ENCODE peak calls at places on chromosomes 4 and X, in ten cellular contexts. One of them, this sample, is unnamed.

GRCh38 chr4:55253911-55254593 is 92.0 kb upstream of the SRD5A3 start:
- DNase-seq in H9: no peak
- DNase-seq in heart right ventricle: no peak
- DNase-seq in A673: no peak
- DNase-seq in esophagus squamous epithelium: no peak
- DNase-seq in adipocyte: no peak
- DNase-seq in PC-3: no peak
- DNase-seq in cardiac muscle cell: peak; percentile 3
- DNase-seq in psoas muscle: no peak
- DNase-seq in heart left ventricle: no peak
- DNase-seq in this sample: no peak

GRCh38 chrX:102784550-102784949 is 64.0 kb downstream of the GPRASP3 start:
- DNase-seq in H9: no peak
- DNase-seq in heart right ventricle: no peak
- DNase-seq in A673: no peak
- DNase-seq in esophagus squamous epithelium: no peak
- DNase-seq in adipocyte: no peak
- DNase-seq in PC-3: no peak
- DNase-seq in cardiac muscle cell: no peak
- DNase-seq in psoas muscle: no peak
- DNase-seq in heart left ventricle: no peak
- DNase-seq in this sample: no peak

GRCh38 chr4:75821966-75822365 is 80.3 kb downstream of the PPEF2 start:
- DNase-seq in H9: no peak
- DNase-seq in heart right ventricle: no peak
- DNase-seq in A673: no peak
- DNase-seq in esophagus squamous epithelium: no peak
- DNase-seq in adipocyte: peak; percentile 29
- DNase-seq in PC-3: peak; percentile 72
- DNase-seq in cardiac muscle cell: no peak
- DNase-seq in psoas muscle: no peak
- DNase-seq in heart left ventricle: no peak
- DNase-seq in this sample: no peak

GRCh38 chrX:136733613-136734012 is 47.1 kb downstream of the ARHGEF6 start:
- DNase-seq in H9: no peak
- DNase-seq in heart right ventricle: no peak
- DNase-seq in A673: no peak
- DNase-seq in esophagus squamous epithelium: no peak
- DNase-seq in adipocyte: no peak
- DNase-seq in PC-3: no peak
- DNase-seq in cardiac muscle cell: no peak
- DNase-seq in psoas muscle: no peak
- DNase-seq in heart left ventricle: no peak
- DNase-seq in this sample: no peak

GRCh38 chrX:26873736-26874135 is 589.4 kb downstream of the PPP4R3C start:
- DNase-seq in H9: no peak
- DNase-seq in heart right ventricle: no peak
- DNase-seq in A673: no peak
- DNase-seq in esophagus squamous epithelium: no peak
- DNase-seq in adipocyte: no peak
- DNase-seq in PC-3: no peak
- DNase-seq in cardiac muscle cell: no peak
- DNase-seq in psoas muscle: no peak
- DNase-seq in heart left ventricle: no peak
- DNase-seq in this sample: no peak

GRCh38 chr4:10762541-10762940 is 78.0 kb upstream of the CLNK start:
- DNase-seq in H9: no peak
- DNase-seq in heart right ventricle: no peak
- DNase-seq in A673: no peak
- DNase-seq in esophagus squamous epithelium: no peak
- DNase-seq in adipocyte: peak; percentile 48
- DNase-seq in PC-3: peak; percentile 53
- DNase-seq in cardiac muscle cell: peak; percentile 6
- DNase-seq in psoas muscle: no peak
- DNase-seq in heart left ventricle: no peak
- DNase-seq in this sample: no peak

GRCh38 chrX:2829469-2830246 is 928 bp downstream of the GYG2 start:
- DNase-seq in H9: no peak
- DNase-seq in heart right ventricle: no peak
- DNase-seq in A673: no peak
- DNase-seq in esophagus squamous epithelium: no peak
- DNase-seq in adipocyte: no peak
- DNase-seq in PC-3: no peak
- DNase-seq in cardiac muscle cell: no peak
- DNase-seq in psoas muscle: no peak
- DNase-seq in heart left ventricle: no peak
- DNase-seq in this sample: no peak

GRCh38 chrX:24117288-24117687 is 32.2 kb upstream of the ZFX start:
- DNase-seq in H9: no peak
- DNase-seq in heart right ventricle: peak; percentile 15
- DNase-seq in A673: peak; percentile 40
- DNase-seq in esophagus squamous epithelium: no peak
- DNase-seq in adipocyte: peak; percentile 79
- DNase-seq in PC-3: peak; percentile 62
- DNase-seq in cardiac muscle cell: no peak
- DNase-seq in psoas muscle: no peak
- DNase-seq in heart left ventricle: peak; percentile 10
- DNase-seq in this sample: no peak

GRCh38 chr4:148118179-148118578 is 324.0 kb downstream of the NR3C2 start:
- DNase-seq in H9: no peak
- DNase-seq in heart right ventricle: no peak
- DNase-seq in A673: no peak
- DNase-seq in esophagus squamous epithelium: no peak
- DNase-seq in adipocyte: no peak
- DNase-seq in PC-3: no peak
- DNase-seq in cardiac muscle cell: no peak
- DNase-seq in psoas muscle: no peak
- DNase-seq in heart left ventricle: no peak
- DNase-seq in this sample: no peak

GRCh38 chrX:134782796-134783195 is 124.5 kb upstream of the PLAC1 start:
- DNase-seq in H9: no peak
- DNase-seq in heart right ventricle: no peak
- DNase-seq in A673: peak; percentile 54
- DNase-seq in esophagus squamous epithelium: no peak
- DNase-seq in adipocyte: peak; percentile 79
- DNase-seq in PC-3: peak; percentile 72
- DNase-seq in cardiac muscle cell: peak; percentile 58
- DNase-seq in psoas muscle: no peak
- DNase-seq in heart left ventricle: no peak
- DNase-seq in this sample: no peak

GRCh38 chrX:9072281-9072680 is 38.4 kb upstream of the FAM9B start:
- DNase-seq in H9: no peak
- DNase-seq in heart right ventricle: no peak
- DNase-seq in A673: no peak
- DNase-seq in esophagus squamous epithelium: no peak
- DNase-seq in adipocyte: peak; percentile 5
- DNase-seq in PC-3: no peak
- DNase-seq in cardiac muscle cell: no peak
- DNase-seq in psoas muscle: no peak
- DNase-seq in heart left ventricle: no peak
- DNase-seq in this sample: no peak

GRCh38 chrX:8960809-8961413 is 73.0 kb downstream of the FAM9B start:
- DNase-seq in H9: no peak
- DNase-seq in heart right ventricle: no peak
- DNase-seq in A673: no peak
- DNase-seq in esophagus squamous epithelium: no peak
- DNase-seq in adipocyte: peak; percentile 24
- DNase-seq in PC-3: no peak
- DNase-seq in cardiac muscle cell: no peak
- DNase-seq in psoas muscle: no peak
- DNase-seq in heart left ventricle: no peak
- DNase-seq in this sample: no peak

GRCh38 chr4:36004231-36004851 is 240.0 kb downstream of the ARAP2 start:
- DNase-seq in H9: no peak
- DNase-seq in heart right ventricle: no peak
- DNase-seq in A673: no peak
- DNase-seq in esophagus squamous epithelium: no peak
- DNase-seq in adipocyte: no peak
- DNase-seq in PC-3: peak; percentile 45
- DNase-seq in cardiac muscle cell: no peak
- DNase-seq in psoas muscle: no peak
- DNase-seq in heart left ventricle: no peak
- DNase-seq in this sample: no peak

GRCh38 chr4:113637363-113637762 is 124.2 kb downstream of the CAMK2D start:
- DNase-seq in H9: no peak
- DNase-seq in heart right ventricle: no peak
- DNase-seq in A673: no peak
- DNase-seq in esophagus squamous epithelium: no peak
- DNase-seq in adipocyte: peak; percentile 70
- DNase-seq in PC-3: peak; percentile 13
- DNase-seq in cardiac muscle cell: no peak
- DNase-seq in psoas muscle: no peak
- DNase-seq in heart left ventricle: no peak
- DNase-seq in this sample: no peak

GRCh38 chr4:113636438-113636818 is 125.1 kb downstream of the CAMK2D start:
- DNase-seq in H9: no peak
- DNase-seq in heart right ventricle: no peak
- DNase-seq in A673: no peak
- DNase-seq in esophagus squamous epithelium: no peak
- DNase-seq in adipocyte: no peak
- DNase-seq in PC-3: peak; percentile 29
- DNase-seq in cardiac muscle cell: no peak
- DNase-seq in psoas muscle: no peak
- DNase-seq in heart left ventricle: no peak
- DNase-seq in this sample: no peak

GRCh38 chr4:113636877-113637276 is 124.7 kb downstream of the CAMK2D start:
- DNase-seq in H9: no peak
- DNase-seq in heart right ventricle: no peak
- DNase-seq in A673: no peak
- DNase-seq in esophagus squamous epithelium: no peak
- DNase-seq in adipocyte: no peak
- DNase-seq in PC-3: peak; percentile 88
- DNase-seq in cardiac muscle cell: no peak
- DNase-seq in psoas muscle: no peak
- DNase-seq in heart left ventricle: no peak
- DNase-seq in this sample: peak; percentile 20

GRCh38 chr4:113634081-113634969 is 127.2 kb downstream of the CAMK2D start:
- DNase-seq in H9: no peak
- DNase-seq in heart right ventricle: no peak
- DNase-seq in A673: no peak
- DNase-seq in esophagus squamous epithelium: no peak
- DNase-seq in adipocyte: no peak
- DNase-seq in PC-3: peak; percentile 50
- DNase-seq in cardiac muscle cell: no peak
- DNase-seq in psoas muscle: no peak
- DNase-seq in heart left ventricle: no peak
- DNase-seq in this sample: no peak

GRCh38 chr4:113635739-113636437 is 125.7 kb downstream of the CAMK2D start:
- DNase-seq in H9: no peak
- DNase-seq in heart right ventricle: peak; percentile 25
- DNase-seq in A673: no peak
- DNase-seq in esophagus squamous epithelium: no peak
- DNase-seq in adipocyte: peak; percentile 40
- DNase-seq in PC-3: peak; percentile 49
- DNase-seq in cardiac muscle cell: no peak
- DNase-seq in psoas muscle: no peak
- DNase-seq in heart left ventricle: peak; percentile 17
- DNase-seq in this sample: no peak
- H3K4me1 ChIP-seq in H9: no peaks in the 10 kb centered on the region
- H3K4me1 ChIP-seq in heart right ventricle: peaks cover 64% of the 10 kb centered on the region
- H3K4me1 ChIP-seq in A673: no peaks in the 10 kb centered on the region
- H3K4me1 ChIP-seq in esophagus squamous epithelium: peaks cover 3% of the 10 kb centered on the region
- H3K4me1 ChIP-seq in adipocyte: peaks cover 47% of the 10 kb centered on the region
- H3K4me1 ChIP-seq in PC-3: peaks cover 47% of the 10 kb centered on the region
- H3K4me1 ChIP-seq in cardiac muscle cell: no peaks in the 10 kb centered on the region
- H3K4me1 ChIP-seq in psoas muscle: peaks cover 46% of the 10 kb centered on the region
- H3K4me1 ChIP-seq in heart left ventricle: peaks cover 26% of the 10 kb centered on the region
- H3K4me1 ChIP-seq in this sample: peaks cover 23% of the 10 kb centered on the region

DNA sequence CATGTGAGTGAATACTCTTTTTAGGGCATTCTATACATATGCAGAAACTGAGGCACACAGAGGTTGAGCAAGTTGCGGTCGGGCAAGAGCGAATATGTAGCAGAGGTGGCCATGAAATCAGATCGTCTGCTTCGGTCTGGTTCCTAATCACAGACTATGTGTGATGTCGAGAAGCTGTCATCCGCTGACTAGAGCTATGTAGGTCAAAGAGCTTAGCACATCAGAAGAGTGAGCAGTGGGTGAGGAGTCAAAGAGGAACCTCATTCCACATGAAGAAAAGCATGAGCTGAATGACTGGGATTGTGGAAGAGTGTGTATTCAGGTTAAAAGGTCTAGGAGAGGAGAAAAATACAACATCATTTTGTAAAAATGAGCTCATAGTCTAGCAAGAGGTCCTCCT is 19.0 kb downstream of the GAB3 start:
- DNase-seq in H9: no peak
- DNase-seq in heart right ventricle: no peak
- DNase-seq in A673: no peak
- DNase-seq in esophagus squamous epithelium: no peak
- DNase-seq in adipocyte: no peak
- DNase-seq in PC-3: peak; percentile 55
- DNase-seq in cardiac muscle cell: no peak
- DNase-seq in psoas muscle: no peak
- DNase-seq in heart left ventricle: no peak
- DNase-seq in this sample: peak; percentile 10
- H3K4me1 ChIP-seq in H9: peaks cover 2% of the 10 kb centered on the region
- H3K4me1 ChIP-seq in heart right ventricle: peaks cover 85% of the 10 kb centered on the region
- H3K4me1 ChIP-seq in A673: no peaks in the 10 kb centered on the region
- H3K4me1 ChIP-seq in esophagus squamous epithelium: peaks cover 7% of the 10 kb centered on the region
- H3K4me1 ChIP-seq in adipocyte: peaks cover 98% of the 10 kb centered on the region
- H3K4me1 ChIP-seq in PC-3: peaks cover 63% of the 10 kb centered on the region
- H3K4me1 ChIP-seq in cardiac muscle cell: no peaks in the 10 kb centered on the region
- H3K4me1 ChIP-seq in psoas muscle: peaks cover 58% of the 10 kb centered on the region
- H3K4me1 ChIP-seq in heart left ventricle: peaks cover 57% of the 10 kb centered on the region
- H3K4me1 ChIP-seq in this sample: peaks cover 27% of the 10 kb centered on the region

GRCh38 chrX:45912316-45912715 is 632.9 kb downstream of the ZNF674 start:
- DNase-seq in H9: no peak
- DNase-seq in heart right ventricle: no peak
- DNase-seq in A673: peak; percentile 69
- DNase-seq in esophagus squamous epithelium: no peak
- DNase-seq in adipocyte: no peak
- DNase-seq in PC-3: peak; percentile 25
- DNase-seq in cardiac muscle cell: no peak
- DNase-seq in psoas muscle: no peak
- DNase-seq in heart left ventricle: no peak
- DNase-seq in this sample: no peak

GRCh38 chrX:45903781-45904201 is 641.4 kb downstream of the ZNF674 start:
- DNase-seq in H9: peak; percentile 38
- DNase-seq in heart right ventricle: no peak
- DNase-seq in A673: no peak
- DNase-seq in esophagus squamous epithelium: no peak
- DNase-seq in adipocyte: no peak
- DNase-seq in PC-3: peak; percentile 16
- DNase-seq in cardiac muscle cell: no peak
- DNase-seq in psoas muscle: no peak
- DNase-seq in heart left ventricle: no peak
- DNase-seq in this sample: no peak

GRCh38 chrX:45907776-45908175 is 637.4 kb downstream of the ZNF674 start:
- DNase-seq in H9: no peak
- DNase-seq in heart right ventricle: no peak
- DNase-seq in A673: no peak
- DNase-seq in esophagus squamous epithelium: no peak
- DNase-seq in adipocyte: no peak
- DNase-seq in PC-3: no peak
- DNase-seq in cardiac muscle cell: no peak
- DNase-seq in psoas muscle: no peak
- DNase-seq in heart left ventricle: no peak
- DNase-seq in this sample: no peak
- H3K4me1 ChIP-seq in H9: peaks cover 14% of the 10 kb centered on the region
- H3K4me1 ChIP-seq in heart right ventricle: no peaks in the 10 kb centered on the region
- H3K4me1 ChIP-seq in A673: peaks cover 27% of the 10 kb centered on the region
- H3K4me1 ChIP-seq in esophagus squamous epithelium: no peaks in the 10 kb centered on the region
- H3K4me1 ChIP-seq in adipocyte: no peaks in the 10 kb centered on the region
- H3K4me1 ChIP-seq in PC-3: peaks cover 4% of the 10 kb centered on the region
- H3K4me1 ChIP-seq in cardiac muscle cell: no peaks in the 10 kb centered on the region
- H3K4me1 ChIP-seq in psoas muscle: no peaks in the 10 kb centered on the region
- H3K4me1 ChIP-seq in heart left ventricle: no peaks in the 10 kb centered on the region
- H3K4me1 ChIP-seq in this sample: no peaks in the 10 kb centered on the region

GRCh38 chrX:10237255-10237654 is 80.5 kb downstream of the CLCN4 start:
- DNase-seq in H9: no peak
- DNase-seq in heart right ventricle: no peak
- DNase-seq in A673: no peak
- DNase-seq in esophagus squamous epithelium: no peak
- DNase-seq in adipocyte: no peak
- DNase-seq in PC-3: no peak
- DNase-seq in cardiac muscle cell: no peak
- DNase-seq in psoas muscle: no peak
- DNase-seq in heart left ventricle: no peak
- DNase-seq in this sample: no peak
- H3K4me1 ChIP-seq in H9: no peaks in the 10 kb centered on the region
- H3K4me1 ChIP-seq in heart right ventricle: no peaks in the 10 kb centered on the region
- H3K4me1 ChIP-seq in A673: no peaks in the 10 kb centered on the region
- H3K4me1 ChIP-seq in esophagus squamous epithelium: no peaks in the 10 kb centered on the region
- H3K4me1 ChIP-seq in adipocyte: peaks cover 35% of the 10 kb centered on the region
- H3K4me1 ChIP-seq in PC-3: peaks cover 12% of the 10 kb centered on the region
- H3K4me1 ChIP-seq in cardiac muscle cell: no peaks in the 10 kb centered on the region
- H3K4me1 ChIP-seq in psoas muscle: peaks cover 3% of the 10 kb centered on the region
- H3K4me1 ChIP-seq in heart left ventricle: no peaks in the 10 kb centered on the region
- H3K4me1 ChIP-seq in this sample: no peaks in the 10 kb centered on the region